ENCODE peak calls at places on chromosomes 7 and 10, in nine cellular contexts. R, A, W, Y, G, X, N, M and L are unnamed samples.

GRCh38 chr7:135995751-135996150 is 18.6 kb upstream of the MTPN start:
- DNase-seq in R (no peak), A (no peak), W (no peak), Y (no peak), G (no peak), X (no peak), N (no peak), M (no peak), L (no peak)

GRCh38 chr7:157312941-157313340 is 23.9 kb upstream of the DNAJB6 start:
- DNase-seq in R (no peak), A (no peak), W (no peak), Y (no peak), G (no peak), X (no peak), N (no peak), M (no peak), L (no peak)

GRCh38 chr10:22727112-22727511 is 12.7 kb upstream of the PIP4K2A start:
- DNase-seq in R (no peak), A (no peak), W (no peak), Y (no peak), G (no peak), X (no peak), N (no peak), M (no peak), L (no peak)

GRCh38 chr7:131289051-131289450 is 38.6 kb upstream of the MKLN1 start:
- DNase-seq in R (no peak), A (no peak), W (no peak), Y (no peak), G (no peak), X (no peak), N (no peak), M (no peak), L (no peak)

GRCh38 chr7:13800694-13801448 is 188.6 kb downstream of the ETV1 start:
- DNase-seq in R (no peak), A (no peak), W (peak), Y (peak), G (no peak), X (no peak), N (no peak), M (no peak), L (peak)

GRCh38 chr7:105161366-105161765 is 147.4 kb downstream of the KMT2E start:
- DNase-seq in R (no peak), A (no peak), W (no peak), Y (no peak), G (no peak), X (no peak), N (no peak), M (no peak), L (no peak)

GRCh38 chr7:33107136-33108066 is 1.8 kb downstream of the RP9 start:
- DNase-seq in R (no peak), A (peak), W (peak), Y (peak), G (no peak), X (no peak), N (no peak), M (no peak), L (peak)

GRCh38 chr10:102678842-102679289 is 34.6 kb downstream of the TRIM8 start:
- DNase-seq in R (peak), A (peak), W (peak), Y (peak), G (peak), X (peak), N (peak), M (peak), L (peak)

GRCh38 chr10:110141747-110142625 is 65.4 kb upstream of the MXI1 start:
- DNase-seq in R (peak), A (no peak), W (no peak), Y (no peak), G (no peak), X (no peak), N (peak), M (peak), L (no peak)

GRCh38 chr10:128721851-128722250 is 595.6 kb upstream of the MKI67 start:
- DNase-seq in R (no peak), A (no peak), W (no peak), Y (no peak), G (no peak), X (no peak), N (no peak), M (no peak), L (no peak)

GRCh38 chr10:17836917-17837316 is 27.8 kb downstream of the MRC1 start:
- DNase-seq in R (no peak), A (peak), W (peak), Y (no peak), G (no peak), X (no peak), N (peak), M (peak), L (peak)

GRCh38 chr10:1762066-1762465 is 24.7 kb upstream of the ADARB2 start:
- DNase-seq in R (no peak), A (no peak), W (no peak), Y (no peak), G (no peak), X (no peak), N (no peak), M (no peak), L (no peak)

GRCh38 chr10:110901954-110902819 is 16.8 kb downstream of the BBIP1 start:
- DNase-seq in R (no peak), A (no peak), W (peak), Y (no peak), G (no peak), X (no peak), N (no peak), M (no peak), L (peak)

GRCh38 chr10:107614939-107615665 is 450.6 kb upstream of the SORCS1 start:
- DNase-seq in R (no peak), A (no peak), W (peak), Y (no peak), G (no peak), X (no peak), N (no peak), M (no peak), L (peak)

GRCh38 chr10:93199221-93199681 is 125.6 kb downstream of the CYP26A1 start:
- DNase-seq in R (peak), A (peak), W (peak), Y (peak), G (peak), X (no peak), N (peak), M (peak), L (peak)

GRCh38 chr10:132113206-132113605 is 47.5 kb downstream of the JAKMIP3 start:
- DNase-seq in R (no peak), A (no peak), W (no peak), Y (peak), G (no peak), X (peak), N (no peak), M (no peak), L (no peak)

GRCh38 chr7:157138101-157138423 is 664 bp upstream of the UBE3C start:
- DNase-seq in R (no peak), A (no peak), W (no peak), Y (no peak), G (no peak), X (no peak), N (no peak), M (no peak), L (no peak)

DNA sequence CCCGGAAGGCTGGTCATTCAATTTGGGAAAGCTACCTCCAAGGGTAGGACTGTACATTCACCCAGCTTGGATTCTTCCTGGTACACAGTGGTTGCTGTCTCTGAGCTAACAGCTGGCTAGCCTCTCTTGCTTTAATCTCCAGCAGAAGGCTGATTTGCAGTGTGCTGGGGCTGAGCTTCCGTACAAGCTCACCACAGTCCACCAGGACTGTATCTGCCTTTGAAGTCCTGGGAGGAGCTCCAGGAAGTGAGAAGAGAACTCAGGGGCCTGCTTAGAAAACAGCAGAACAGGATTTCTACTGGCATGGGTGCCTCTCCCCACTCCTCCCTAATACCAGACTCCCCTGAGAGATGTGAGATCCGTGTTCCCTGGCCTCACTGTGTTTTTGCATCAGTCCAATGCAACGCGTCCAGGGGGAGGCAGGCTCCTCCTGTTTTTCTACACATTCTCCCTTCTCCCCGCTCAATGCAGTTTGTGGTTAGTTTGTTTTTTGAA is 6.6 kb downstream of the AFAP1L2 start:
- DNase-seq in R (no peak), A (no peak), W (peak), Y (no peak), G (no peak), X (no peak), N (no peak), M (no peak), L (no peak)
- H3K4me3 ChIP-seq in R (peak), A (no peak), W (peak), Y (no peak), G (peak), X (peak), N (no peak), M (peak), L (no peak)

GRCh38 chr7:832292-832967 is at the start of gene SUN1:
- DNase-seq in R (no peak), A (no peak), W (peak), Y (no peak), G (no peak), X (peak), N (peak), M (no peak), L (peak)

GRCh38 chr7:833601-834258 is 1.5 kb downstream of the SUN1 start:
- DNase-seq in R (no peak), A (no peak), W (no peak), Y (no peak), G (no peak), X (peak), N (no peak), M (no peak), L (peak)

GRCh38 chr7:834277-834676 is 2.0 kb downstream of the SUN1 start:
- DNase-seq in R (no peak), A (no peak), W (no peak), Y (no peak), G (no peak), X (peak), N (no peak), M (no peak), L (no peak)

GRCh38 chr7:831596-832291 is 532 bp upstream of the SUN1 start:
- DNase-seq in R (no peak), A (no peak), W (peak), Y (no peak), G (no peak), X (no peak), N (no peak), M (no peak), L (peak)

DNA sequence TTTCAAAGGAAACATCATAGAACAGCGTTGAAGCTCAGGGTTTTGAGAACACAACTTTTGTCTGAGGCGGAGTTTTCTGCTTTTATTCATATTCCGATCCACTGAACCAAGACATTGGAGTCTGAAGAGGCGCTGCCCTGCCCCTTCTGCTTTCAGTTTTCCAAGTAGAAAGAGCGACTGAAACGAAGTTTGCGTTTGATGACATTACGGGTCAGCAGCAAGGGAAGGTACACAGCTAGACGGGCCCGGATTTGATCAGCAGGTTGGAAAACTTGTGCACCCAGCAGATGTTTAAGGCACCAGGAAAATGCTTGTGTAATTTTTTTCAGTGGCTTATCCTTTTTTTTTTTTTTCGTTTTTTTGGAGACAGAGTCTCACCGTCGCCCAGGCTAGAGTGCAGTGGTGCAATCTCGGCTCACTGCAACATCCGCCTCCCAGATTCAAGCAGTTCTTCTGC is 720 bp downstream of the SUN1 start:
- DNase-seq in R (no peak), A (no peak), W (no peak), Y (no peak), G (no peak), X (peak), N (no peak), M (no peak), L (peak)
- H3K4me3 ChIP-seq in R (no peak), A (no peak), W (no peak), Y (no peak), G (no peak), X (no peak), N (no peak), M (no peak), L (no peak)

DNA sequence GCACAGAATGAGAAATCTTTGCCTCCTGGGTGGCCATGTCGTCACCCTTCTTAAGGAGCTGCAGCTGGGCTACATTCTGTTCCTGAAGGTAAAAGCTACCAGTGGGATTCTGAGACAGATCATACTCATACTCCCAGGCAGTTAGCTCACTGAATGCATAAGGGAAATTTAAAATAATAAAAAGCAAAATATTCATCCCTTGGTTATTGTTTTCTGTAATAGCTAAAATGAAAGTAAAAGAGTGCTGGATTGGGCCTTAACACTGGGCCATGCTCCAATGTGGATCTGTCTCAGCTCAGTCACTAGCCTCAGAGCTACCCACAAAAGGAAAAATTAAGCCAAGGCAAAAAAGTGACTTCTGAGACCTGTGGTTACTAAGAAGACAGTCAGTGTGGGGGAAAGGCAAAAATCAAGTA is 8.9 kb upstream of the DYNC2I1 start:
- DNase-seq in R (no peak), A (no peak), W (peak), Y (no peak), G (no peak), X (no peak), N (no peak), M (no peak), L (peak)
- H3K4me3 ChIP-seq in R (peak), A (no peak), W (no peak), Y (no peak), G (peak), X (no peak), N (no peak), M (peak), L (no peak)

GRCh38 chr7:154484406-154484805 is 432.2 kb downstream of the DPP6 start:
- DNase-seq in R (no peak), A (no peak), W (no peak), Y (peak), G (no peak), X (no peak), N (no peak), M (no peak), L (no peak)

GRCh38 chr7:154484943-154485342 is 432.7 kb downstream of the DPP6 start:
- DNase-seq in R (no peak), A (no peak), W (no peak), Y (no peak), G (no peak), X (no peak), N (no peak), M (no peak), L (no peak)

GRCh38 chr7:154493594-154493993 is 441.4 kb downstream of the DPP6 start:
- DNase-seq in R (no peak), A (no peak), W (no peak), Y (no peak), G (no peak), X (no peak), N (no peak), M (no peak), L (no peak)

GRCh38 chr7:154489897-154490296 is 437.7 kb downstream of the DPP6 start:
- DNase-seq in R (no peak), A (no peak), W (no peak), Y (no peak), G (no peak), X (no peak), N (no peak), M (no peak), L (no peak)
- H3K4me3 ChIP-seq in R (no peak), A (no peak), W (no peak), Y (no peak), G (no peak), X (no peak), N (no peak), M (no peak), L (no peak)

GRCh38 chr10:86654411-86655172 is at the start of gene OPN4:
- DNase-seq in R (peak), A (no peak), W (no peak), Y (no peak), G (no peak), X (peak), N (no peak), M (no peak), L (peak)

GRCh38 chr10:86653379-86653778 is 968 bp upstream of the OPN4 start:
- DNase-seq in R (no peak), A (no peak), W (no peak), Y (no peak), G (no peak), X (no peak), N (no peak), M (no peak), L (no peak)

GRCh38 chr10:86653987-86654386 is 360 bp upstream of the OPN4 start:
- DNase-seq in R (no peak), A (no peak), W (no peak), Y (no peak), G (no peak), X (no peak), N (no peak), M (no peak), L (no peak)

GRCh38 chr10:86655596-86655995 is 1.2 kb downstream of the OPN4 start:
- DNase-seq in R (peak), A (no peak), W (no peak), Y (no peak), G (no peak), X (peak), N (no peak), M (no peak), L (no peak)

GRCh38 chr10:86655173-86655540 is 810 bp downstream of the OPN4 start:
- DNase-seq in R (no peak), A (no peak), W (no peak), Y (no peak), G (no peak), X (peak), N (no peak), M (no peak), L (no peak)
- H3K4me3 ChIP-seq in R (no peak), A (no peak), W (no peak), Y (no peak), G (no peak), X (no peak), N (no peak), M (no peak), L (no peak)